ENCODE peak calls at places on chromosomes 16 and 17, in nine cellular contexts. One of them, this sample, is unnamed.

GRCh38 chr16:55462241-55462640 is 16.8 kb upstream of the MMP2 start:
- ATAC-seq in lung: no peak
- ATAC-seq in naive thymus-derived CD4-positive, alpha-beta T cell: no peak
- ATAC-seq in mucosa of descending colon: no peak
- ATAC-seq in left lung: no peak
- ATAC-seq in right lobe of liver: no peak
- ATAC-seq in activated naive CD4-positive, alpha-beta T cell treated with anti-CD3 and anti-CD28 coated beads, Interleukin-2, amount 50 U/mL, for 72 hours: no peak
- ATAC-seq in T-cell: no peak
- ATAC-seq in Right ventricle myocardium superior: no peak
- ATAC-seq in this sample: no peak

GRCh38 chr17:56960596-56961538 is at the start of gene COIL:
- ATAC-seq in lung: peak
- ATAC-seq in naive thymus-derived CD4-positive, alpha-beta T cell: peak
- ATAC-seq in mucosa of descending colon: peak
- ATAC-seq in left lung: peak
- ATAC-seq in right lobe of liver: peak
- ATAC-seq in activated naive CD4-positive, alpha-beta T cell treated with anti-CD3 and anti-CD28 coated beads, Interleukin-2, amount 50 U/mL, for 72 hours: peak
- ATAC-seq in T-cell: peak
- ATAC-seq in Right ventricle myocardium superior: peak
- ATAC-seq in this sample: peak

GRCh38 chr17:14107889-14108288 is 38.6 kb downstream of the COX10 start:
- ATAC-seq in lung: no peak
- ATAC-seq in naive thymus-derived CD4-positive, alpha-beta T cell: no peak
- ATAC-seq in mucosa of descending colon: no peak
- ATAC-seq in left lung: no peak
- ATAC-seq in right lobe of liver: no peak
- ATAC-seq in activated naive CD4-positive, alpha-beta T cell treated with anti-CD3 and anti-CD28 coated beads, Interleukin-2, amount 50 U/mL, for 72 hours: peak
- ATAC-seq in T-cell: no peak
- ATAC-seq in Right ventricle myocardium superior: no peak
- ATAC-seq in this sample: no peak

GRCh38 chr16:5024632-5025031 is 9.1 kb downstream of the NAGPA start:
- ATAC-seq in lung: no peak
- ATAC-seq in naive thymus-derived CD4-positive, alpha-beta T cell: no peak
- ATAC-seq in mucosa of descending colon: peak
- ATAC-seq in left lung: peak
- ATAC-seq in right lobe of liver: peak
- ATAC-seq in activated naive CD4-positive, alpha-beta T cell treated with anti-CD3 and anti-CD28 coated beads, Interleukin-2, amount 50 U/mL, for 72 hours: peak
- ATAC-seq in T-cell: no peak
- ATAC-seq in Right ventricle myocardium superior: peak
- ATAC-seq in this sample: peak

GRCh38 chr17:8188408-8188839 is 1.6 kb downstream of the BORCS6 start:
- ATAC-seq in lung: no peak
- ATAC-seq in naive thymus-derived CD4-positive, alpha-beta T cell: no peak
- ATAC-seq in mucosa of descending colon: no peak
- ATAC-seq in left lung: no peak
- ATAC-seq in right lobe of liver: no peak
- ATAC-seq in activated naive CD4-positive, alpha-beta T cell treated with anti-CD3 and anti-CD28 coated beads, Interleukin-2, amount 50 U/mL, for 72 hours: no peak
- ATAC-seq in T-cell: no peak
- ATAC-seq in Right ventricle myocardium superior: no peak
- ATAC-seq in this sample: no peak

GRCh38 chr17:78357177-78357586 is 2.7 kb downstream of the SOCS3 start:
- ATAC-seq in lung: no peak
- ATAC-seq in naive thymus-derived CD4-positive, alpha-beta T cell: no peak
- ATAC-seq in mucosa of descending colon: no peak
- ATAC-seq in left lung: peak
- ATAC-seq in right lobe of liver: peak
- ATAC-seq in activated naive CD4-positive, alpha-beta T cell treated with anti-CD3 and anti-CD28 coated beads, Interleukin-2, amount 50 U/mL, for 72 hours: no peak
- ATAC-seq in T-cell: no peak
- ATAC-seq in Right ventricle myocardium superior: no peak
- ATAC-seq in this sample: no peak

GRCh38 chr16:49851468-49851787 is 4.5 kb downstream of the ZNF423 start:
- ATAC-seq in lung: no peak
- ATAC-seq in naive thymus-derived CD4-positive, alpha-beta T cell: no peak
- ATAC-seq in mucosa of descending colon: peak
- ATAC-seq in left lung: no peak
- ATAC-seq in right lobe of liver: no peak
- ATAC-seq in activated naive CD4-positive, alpha-beta T cell treated with anti-CD3 and anti-CD28 coated beads, Interleukin-2, amount 50 U/mL, for 72 hours: no peak
- ATAC-seq in T-cell: no peak
- ATAC-seq in Right ventricle myocardium superior: no peak
- ATAC-seq in this sample: no peak

GRCh38 chr16:27847030-27847550 is 216.4 kb downstream of the GSG1L start:
- ATAC-seq in lung: no peak
- ATAC-seq in naive thymus-derived CD4-positive, alpha-beta T cell: no peak
- ATAC-seq in mucosa of descending colon: peak
- ATAC-seq in left lung: no peak
- ATAC-seq in right lobe of liver: no peak
- ATAC-seq in activated naive CD4-positive, alpha-beta T cell treated with anti-CD3 and anti-CD28 coated beads, Interleukin-2, amount 50 U/mL, for 72 hours: no peak
- ATAC-seq in T-cell: no peak
- ATAC-seq in Right ventricle myocardium superior: no peak
- ATAC-seq in this sample: no peak

GRCh38 chr16:61042736-61043135 is 993.5 kb downstream of the CDH8 start:
- ATAC-seq in lung: no peak
- ATAC-seq in naive thymus-derived CD4-positive, alpha-beta T cell: no peak
- ATAC-seq in mucosa of descending colon: no peak
- ATAC-seq in left lung: no peak
- ATAC-seq in right lobe of liver: no peak
- ATAC-seq in activated naive CD4-positive, alpha-beta T cell treated with anti-CD3 and anti-CD28 coated beads, Interleukin-2, amount 50 U/mL, for 72 hours: no peak
- ATAC-seq in T-cell: no peak
- ATAC-seq in Right ventricle myocardium superior: no peak
- ATAC-seq in this sample: no peak

GRCh38 chr16:2468725-2469398 is 2.2 kb upstream of the NTN3 start:
- ATAC-seq in lung: no peak
- ATAC-seq in naive thymus-derived CD4-positive, alpha-beta T cell: peak
- ATAC-seq in mucosa of descending colon: no peak
- ATAC-seq in left lung: peak
- ATAC-seq in right lobe of liver: peak
- ATAC-seq in activated naive CD4-positive, alpha-beta T cell treated with anti-CD3 and anti-CD28 coated beads, Interleukin-2, amount 50 U/mL, for 72 hours: no peak
- ATAC-seq in T-cell: no peak
- ATAC-seq in Right ventricle myocardium superior: no peak
- ATAC-seq in this sample: no peak

GRCh38 chr17:60840456-60840855 is 162.8 kb downstream of the BCAS3 start:
- ATAC-seq in lung: no peak
- ATAC-seq in naive thymus-derived CD4-positive, alpha-beta T cell: no peak
- ATAC-seq in mucosa of descending colon: no peak
- ATAC-seq in left lung: no peak
- ATAC-seq in right lobe of liver: no peak
- ATAC-seq in activated naive CD4-positive, alpha-beta T cell treated with anti-CD3 and anti-CD28 coated beads, Interleukin-2, amount 50 U/mL, for 72 hours: no peak
- ATAC-seq in T-cell: no peak
- ATAC-seq in Right ventricle myocardium superior: no peak
- ATAC-seq in this sample: no peak

GRCh38 chr16:21128991-21129390 is 21.7 kb downstream of the DNAH3 start:
- ATAC-seq in lung: no peak
- ATAC-seq in naive thymus-derived CD4-positive, alpha-beta T cell: no peak
- ATAC-seq in mucosa of descending colon: no peak
- ATAC-seq in left lung: no peak
- ATAC-seq in right lobe of liver: no peak
- ATAC-seq in activated naive CD4-positive, alpha-beta T cell treated with anti-CD3 and anti-CD28 coated beads, Interleukin-2, amount 50 U/mL, for 72 hours: no peak
- ATAC-seq in T-cell: no peak
- ATAC-seq in Right ventricle myocardium superior: no peak
- ATAC-seq in this sample: no peak

GRCh38 chr17:80871341-80871740 is 120.3 kb upstream of the CHMP6 start:
- ATAC-seq in lung: no peak
- ATAC-seq in naive thymus-derived CD4-positive, alpha-beta T cell: peak
- ATAC-seq in mucosa of descending colon: peak
- ATAC-seq in left lung: peak
- ATAC-seq in right lobe of liver: peak
- ATAC-seq in activated naive CD4-positive, alpha-beta T cell treated with anti-CD3 and anti-CD28 coated beads, Interleukin-2, amount 50 U/mL, for 72 hours: no peak
- ATAC-seq in T-cell: peak
- ATAC-seq in Right ventricle myocardium superior: peak
- ATAC-seq in this sample: no peak

GRCh38 chr17:36877774-36878173 is 59.5 kb upstream of the LHX1 start:
- ATAC-seq in lung: no peak
- ATAC-seq in naive thymus-derived CD4-positive, alpha-beta T cell: no peak
- ATAC-seq in mucosa of descending colon: no peak
- ATAC-seq in left lung: peak
- ATAC-seq in right lobe of liver: no peak
- ATAC-seq in activated naive CD4-positive, alpha-beta T cell treated with anti-CD3 and anti-CD28 coated beads, Interleukin-2, amount 50 U/mL, for 72 hours: no peak
- ATAC-seq in T-cell: no peak
- ATAC-seq in Right ventricle myocardium superior: no peak
- ATAC-seq in this sample: peak

GRCh38 chr17:66690166-66690565 is 144.8 kb upstream of the CACNG5 start:
- ATAC-seq in lung: no peak
- ATAC-seq in naive thymus-derived CD4-positive, alpha-beta T cell: no peak
- ATAC-seq in mucosa of descending colon: peak
- ATAC-seq in left lung: no peak
- ATAC-seq in right lobe of liver: no peak
- ATAC-seq in activated naive CD4-positive, alpha-beta T cell treated with anti-CD3 and anti-CD28 coated beads, Interleukin-2, amount 50 U/mL, for 72 hours: no peak
- ATAC-seq in T-cell: no peak
- ATAC-seq in Right ventricle myocardium superior: no peak
- ATAC-seq in this sample: no peak

GRCh38 chr16:27817038-27817437 is 246.5 kb downstream of the GSG1L start:
- ATAC-seq in lung: no peak
- ATAC-seq in naive thymus-derived CD4-positive, alpha-beta T cell: no peak
- ATAC-seq in mucosa of descending colon: no peak
- ATAC-seq in left lung: no peak
- ATAC-seq in right lobe of liver: no peak
- ATAC-seq in activated naive CD4-positive, alpha-beta T cell treated with anti-CD3 and anti-CD28 coated beads, Interleukin-2, amount 50 U/mL, for 72 hours: no peak
- ATAC-seq in T-cell: no peak
- ATAC-seq in Right ventricle myocardium superior: no peak
- ATAC-seq in this sample: no peak

GRCh38 chr17:57154896-57155295 is 69.8 kb downstream of the AKAP1 start:
- ATAC-seq in lung: no peak
- ATAC-seq in naive thymus-derived CD4-positive, alpha-beta T cell: peak
- ATAC-seq in mucosa of descending colon: no peak
- ATAC-seq in left lung: no peak
- ATAC-seq in right lobe of liver: no peak
- ATAC-seq in activated naive CD4-positive, alpha-beta T cell treated with anti-CD3 and anti-CD28 coated beads, Interleukin-2, amount 50 U/mL, for 72 hours: no peak
- ATAC-seq in T-cell: no peak
- ATAC-seq in Right ventricle myocardium superior: no peak
- ATAC-seq in this sample: no peak

GRCh38 chr17:9101356-9101755 is 80.0 kb downstream of the NTN1 start:
- ATAC-seq in lung: no peak
- ATAC-seq in naive thymus-derived CD4-positive, alpha-beta T cell: no peak
- ATAC-seq in mucosa of descending colon: no peak
- ATAC-seq in left lung: no peak
- ATAC-seq in right lobe of liver: no peak
- ATAC-seq in activated naive CD4-positive, alpha-beta T cell treated with anti-CD3 and anti-CD28 coated beads, Interleukin-2, amount 50 U/mL, for 72 hours: no peak
- ATAC-seq in T-cell: no peak
- ATAC-seq in Right ventricle myocardium superior: no peak
- ATAC-seq in this sample: no peak

GRCh38 chr17:28230011-28230410 is 89.0 kb upstream of the TMEM97 start:
- ATAC-seq in lung: no peak
- ATAC-seq in naive thymus-derived CD4-positive, alpha-beta T cell: peak
- ATAC-seq in mucosa of descending colon: no peak
- ATAC-seq in left lung: no peak
- ATAC-seq in right lobe of liver: peak
- ATAC-seq in activated naive CD4-positive, alpha-beta T cell treated with anti-CD3 and anti-CD28 coated beads, Interleukin-2, amount 50 U/mL, for 72 hours: peak
- ATAC-seq in T-cell: no peak
- ATAC-seq in Right ventricle myocardium superior: no peak
- ATAC-seq in this sample: peak

GRCh38 chr16:9798952-9799590 is 383.2 kb downstream of the GRIN2A start:
- ATAC-seq in lung: no peak
- ATAC-seq in naive thymus-derived CD4-positive, alpha-beta T cell: no peak
- ATAC-seq in mucosa of descending colon: no peak
- ATAC-seq in left lung: no peak
- ATAC-seq in right lobe of liver: no peak
- ATAC-seq in activated naive CD4-positive, alpha-beta T cell treated with anti-CD3 and anti-CD28 coated beads, Interleukin-2, amount 50 U/mL, for 72 hours: no peak
- ATAC-seq in T-cell: no peak
- ATAC-seq in Right ventricle myocardium superior: no peak
- ATAC-seq in this sample: no peak

GRCh38 chr16:54140057-54140787 is 146.4 kb downstream of the IRX3 start:
- ATAC-seq in lung: no peak
- ATAC-seq in naive thymus-derived CD4-positive, alpha-beta T cell: no peak
- ATAC-seq in mucosa of descending colon: no peak
- ATAC-seq in left lung: no peak
- ATAC-seq in right lobe of liver: no peak
- ATAC-seq in activated naive CD4-positive, alpha-beta T cell treated with anti-CD3 and anti-CD28 coated beads, Interleukin-2, amount 50 U/mL, for 72 hours: no peak
- ATAC-seq in T-cell: no peak
- ATAC-seq in Right ventricle myocardium superior: no peak
- ATAC-seq in this sample: no peak

GRCh38 chr16:63617047-63617989 is 1504.5 kb downstream of the CDH11 start:
- ATAC-seq in lung: peak
- ATAC-seq in naive thymus-derived CD4-positive, alpha-beta T cell: no peak
- ATAC-seq in mucosa of descending colon: peak
- ATAC-seq in left lung: peak
- ATAC-seq in right lobe of liver: no peak
- ATAC-seq in activated naive CD4-positive, alpha-beta T cell treated with anti-CD3 and anti-CD28 coated beads, Interleukin-2, amount 50 U/mL, for 72 hours: no peak
- ATAC-seq in T-cell: no peak
- ATAC-seq in Right ventricle myocardium superior: peak
- ATAC-seq in this sample: peak

GRCh38 chr16:11676799-11677198 is 8.5 kb downstream of the SNN start:
- ATAC-seq in lung: no peak
- ATAC-seq in naive thymus-derived CD4-positive, alpha-beta T cell: no peak
- ATAC-seq in mucosa of descending colon: no peak
- ATAC-seq in left lung: no peak
- ATAC-seq in right lobe of liver: no peak
- ATAC-seq in activated naive CD4-positive, alpha-beta T cell treated with anti-CD3 and anti-CD28 coated beads, Interleukin-2, amount 50 U/mL, for 72 hours: no peak
- ATAC-seq in T-cell: no peak
- ATAC-seq in Right ventricle myocardium superior: no peak
- ATAC-seq in this sample: peak

GRCh38 chr17:81870978-81871386 is at the start of gene ARHGDIA:
- ATAC-seq in lung: peak
- ATAC-seq in naive thymus-derived CD4-positive, alpha-beta T cell: peak
- ATAC-seq in mucosa of descending colon: no peak
- ATAC-seq in left lung: no peak
- ATAC-seq in right lobe of liver: peak
- ATAC-seq in activated naive CD4-positive, alpha-beta T cell treated with anti-CD3 and anti-CD28 coated beads, Interleukin-2, amount 50 U/mL, for 72 hours: peak
- ATAC-seq in T-cell: peak
- ATAC-seq in Right ventricle myocardium superior: no peak
- ATAC-seq in this sample: peak

GRCh38 chr17:34974794-34975428 is 5.4 kb upstream of the LIG3 start:
- ATAC-seq in lung: no peak
- ATAC-seq in naive thymus-derived CD4-positive, alpha-beta T cell: no peak
- ATAC-seq in mucosa of descending colon: no peak
- ATAC-seq in left lung: no peak
- ATAC-seq in right lobe of liver: no peak
- ATAC-seq in activated naive CD4-positive, alpha-beta T cell treated with anti-CD3 and anti-CD28 coated beads, Interleukin-2, amount 50 U/mL, for 72 hours: peak
- ATAC-seq in T-cell: no peak
- ATAC-seq in Right ventricle myocardium superior: no peak
- ATAC-seq in this sample: no peak

GRCh38 chr16:55257971-55258613 is 65.9 kb upstream of the IRX6 start:
- ATAC-seq in lung: peak
- ATAC-seq in naive thymus-derived CD4-positive, alpha-beta T cell: peak
- ATAC-seq in mucosa of descending colon: peak
- ATAC-seq in left lung: peak
- ATAC-seq in right lobe of liver: peak
- ATAC-seq in activated naive CD4-positive, alpha-beta T cell treated with anti-CD3 and anti-CD28 coated beads, Interleukin-2, amount 50 U/mL, for 72 hours: peak
- ATAC-seq in T-cell: no peak
- ATAC-seq in Right ventricle myocardium superior: peak
- ATAC-seq in this sample: peak

GRCh38 chr16:23485841-23486240 is 24.5 kb downstream of the GGA2 start:
- ATAC-seq in lung: no peak
- ATAC-seq in naive thymus-derived CD4-positive, alpha-beta T cell: no peak
- ATAC-seq in mucosa of descending colon: no peak
- ATAC-seq in left lung: no peak
- ATAC-seq in right lobe of liver: no peak
- ATAC-seq in activated naive CD4-positive, alpha-beta T cell treated with anti-CD3 and anti-CD28 coated beads, Interleukin-2, amount 50 U/mL, for 72 hours: no peak
- ATAC-seq in T-cell: no peak
- ATAC-seq in Right ventricle myocardium superior: no peak
- ATAC-seq in this sample: no peak

GRCh38 chr16:7503688-7504087 is 171.0 kb downstream of the RBFOX1 start:
- ATAC-seq in lung: no peak
- ATAC-seq in naive thymus-derived CD4-positive, alpha-beta T cell: no peak
- ATAC-seq in mucosa of descending colon: no peak
- ATAC-seq in left lung: no peak
- ATAC-seq in right lobe of liver: no peak
- ATAC-seq in activated naive CD4-positive, alpha-beta T cell treated with anti-CD3 and anti-CD28 coated beads, Interleukin-2, amount 50 U/mL, for 72 hours: no peak
- ATAC-seq in T-cell: no peak
- ATAC-seq in Right ventricle myocardium superior: no peak
- ATAC-seq in this sample: no peak

GRCh38 chr17:4295686-4296085 is 31.9 kb upstream of the ANKFY1 start:
- ATAC-seq in lung: no peak
- ATAC-seq in naive thymus-derived CD4-positive, alpha-beta T cell: no peak
- ATAC-seq in mucosa of descending colon: no peak
- ATAC-seq in left lung: no peak
- ATAC-seq in right lobe of liver: no peak
- ATAC-seq in activated naive CD4-positive, alpha-beta T cell treated with anti-CD3 and anti-CD28 coated beads, Interleukin-2, amount 50 U/mL, for 72 hours: no peak
- ATAC-seq in T-cell: no peak
- ATAC-seq in Right ventricle myocardium superior: no peak
- ATAC-seq in this sample: no peak

GRCh38 chr17:19561697-19562318 is 28.2 kb downstream of the SLC47A1 start:
- ATAC-seq in lung: no peak
- ATAC-seq in naive thymus-derived CD4-positive, alpha-beta T cell: no peak
- ATAC-seq in mucosa of descending colon: no peak
- ATAC-seq in left lung: no peak
- ATAC-seq in right lobe of liver: peak
- ATAC-seq in activated naive CD4-positive, alpha-beta T cell treated with anti-CD3 and anti-CD28 coated beads, Interleukin-2, amount 50 U/mL, for 72 hours: no peak
- ATAC-seq in T-cell: no peak
- ATAC-seq in Right ventricle myocardium superior: no peak
- ATAC-seq in this sample: no peak

GRCh38 chr17:13114601-13115024 is 96.8 kb upstream of the ELAC2 start:
- ATAC-seq in lung: peak
- ATAC-seq in naive thymus-derived CD4-positive, alpha-beta T cell: no peak
- ATAC-seq in mucosa of descending colon: peak
- ATAC-seq in left lung: peak
- ATAC-seq in right lobe of liver: peak
- ATAC-seq in activated naive CD4-positive, alpha-beta T cell treated with anti-CD3 and anti-CD28 coated beads, Interleukin-2, amount 50 U/mL, for 72 hours: no peak
- ATAC-seq in T-cell: no peak
- ATAC-seq in Right ventricle myocardium superior: peak
- ATAC-seq in this sample: peak

This sample was measured in esophagus mucosa.